ENCODE peak calls at places on chromosome 17, in eight cellular contexts. One of them, this sample, is unnamed.
A peak's percentile ranks its signal among the peaks of the same experiment; 100 is the strongest.

GRCh38 chr17:33750943-33751701 is 458.0 kb upstream of the ASIC2 start:
- DNase-seq in HepG2: peak; percentile 15
- DNase-seq in HCT116: peak; percentile 7
- DNase-seq in Panc1: peak; percentile 39
- DNase-seq in SK-N-SH: peak; percentile 74
- DNase-seq in GM23338: peak; percentile 93
- DNase-seq in A549: peak; percentile 32
- DNase-seq in HL-60: no peak
- DNase-seq in this sample: peak; percentile 51

GRCh38 chr17:57456622-57457021 is 200.3 kb downstream of the MSI2 start:
- DNase-seq in HepG2: no peak
- DNase-seq in HCT116: no peak
- DNase-seq in Panc1: no peak
- DNase-seq in SK-N-SH: no peak
- DNase-seq in GM23338: no peak
- DNase-seq in A549: no peak
- DNase-seq in HL-60: no peak
- DNase-seq in this sample: no peak

GRCh38 chr17:70076189-70076588 is 1.2 kb downstream of the KCNJ16 start:
- DNase-seq in HepG2: no peak
- DNase-seq in HCT116: no peak
- DNase-seq in Panc1: no peak
- DNase-seq in SK-N-SH: no peak
- DNase-seq in GM23338: no peak
- DNase-seq in A549: no peak
- DNase-seq in HL-60: no peak
- DNase-seq in this sample: no peak

GRCh38 chr17:83189673-83190385 is 110.4 kb downstream of the METRNL start:
- DNase-seq in HepG2: peak; percentile 60
- DNase-seq in HCT116: no peak
- DNase-seq in Panc1: no peak
- DNase-seq in SK-N-SH: no peak
- DNase-seq in GM23338: no peak
- DNase-seq in A549: no peak
- DNase-seq in HL-60: no peak
- DNase-seq in this sample: no peak

GRCh38 chr17:16440814-16441629 is 25.7 kb downstream of the TRPV2 start:
- DNase-seq in HepG2: no peak
- DNase-seq in HCT116: no peak
- DNase-seq in Panc1: no peak
- DNase-seq in SK-N-SH: no peak
- DNase-seq in GM23338: no peak
- DNase-seq in A549: no peak
- DNase-seq in HL-60: no peak
- DNase-seq in this sample: no peak

GRCh38 chr17:44314524-44314868 is 6.1 kb downstream of the RUNDC3A start:
- DNase-seq in HepG2: no peak
- DNase-seq in HCT116: no peak
- DNase-seq in Panc1: no peak
- DNase-seq in SK-N-SH: peak; percentile 31
- DNase-seq in GM23338: no peak
- DNase-seq in A549: no peak
- DNase-seq in HL-60: no peak
- DNase-seq in this sample: peak; percentile 6

GRCh38 chr17:48444531-48445247 is 14.7 kb upstream of the SKAP1 start:
- DNase-seq in HepG2: no peak
- DNase-seq in HCT116: no peak
- DNase-seq in Panc1: no peak
- DNase-seq in SK-N-SH: no peak
- DNase-seq in GM23338: peak; percentile 28
- DNase-seq in A549: no peak
- DNase-seq in HL-60: peak; percentile 12
- DNase-seq in this sample: no peak

GRCh38 chr17:27939489-27940465 is 46.6 kb upstream of the LYRM9 start:
- DNase-seq in HepG2: no peak
- DNase-seq in HCT116: no peak
- DNase-seq in Panc1: no peak
- DNase-seq in SK-N-SH: no peak
- DNase-seq in GM23338: no peak
- DNase-seq in A549: no peak
- DNase-seq in HL-60: no peak
- DNase-seq in this sample: no peak

GRCh38 chr17:80126449-80126715 is 20.5 kb downstream of the EIF4A3 start:
- DNase-seq in HepG2: no peak
- DNase-seq in HCT116: no peak
- DNase-seq in Panc1: no peak
- DNase-seq in SK-N-SH: no peak
- DNase-seq in GM23338: no peak
- DNase-seq in A549: no peak
- DNase-seq in HL-60: no peak
- DNase-seq in this sample: no peak

GRCh38 chr17:69857412-69857835 is 217.6 kb upstream of the KCNJ16 start:
- DNase-seq in HepG2: no peak
- DNase-seq in HCT116: peak; percentile 8
- DNase-seq in Panc1: peak; percentile 38
- DNase-seq in SK-N-SH: no peak
- DNase-seq in GM23338: no peak
- DNase-seq in A549: no peak
- DNase-seq in HL-60: no peak
- DNase-seq in this sample: peak; percentile 79

GRCh38 chr17:36722121-36722902 is 120.9 kb downstream of the MRM1 start:
- DNase-seq in HepG2: no peak
- DNase-seq in HCT116: no peak
- DNase-seq in Panc1: no peak
- DNase-seq in SK-N-SH: no peak
- DNase-seq in GM23338: peak; percentile 64
- DNase-seq in A549: no peak
- DNase-seq in HL-60: no peak
- DNase-seq in this sample: peak; percentile 98

GRCh38 chr17:164536-165235 is 16.8 kb downstream of the DOC2B start:
- DNase-seq in HepG2: peak; percentile 40
- DNase-seq in HCT116: no peak
- DNase-seq in Panc1: peak; percentile 10
- DNase-seq in SK-N-SH: peak; percentile 88
- DNase-seq in GM23338: peak; percentile 68
- DNase-seq in A549: peak; percentile 61
- DNase-seq in HL-60: no peak
- DNase-seq in this sample: peak; percentile 26

GRCh38 chr17:61662771-61663170 is 71.8 kb upstream of the NACA2 start:
- DNase-seq in HepG2: no peak
- DNase-seq in HCT116: no peak
- DNase-seq in Panc1: no peak
- DNase-seq in SK-N-SH: no peak
- DNase-seq in GM23338: no peak
- DNase-seq in A549: no peak
- DNase-seq in HL-60: no peak
- DNase-seq in this sample: no peak

GRCh38 chr17:74216505-74216904 is 3.1 kb downstream of the TTYH2 start:
- DNase-seq in HepG2: no peak
- DNase-seq in HCT116: no peak
- DNase-seq in Panc1: no peak
- DNase-seq in SK-N-SH: no peak
- DNase-seq in GM23338: no peak
- DNase-seq in A549: no peak
- DNase-seq in HL-60: no peak
- DNase-seq in this sample: no peak

GRCh38 chr17:74213897-74214386 is 571 bp downstream of the TTYH2 start:
- DNase-seq in HepG2: no peak
- DNase-seq in HCT116: no peak
- DNase-seq in Panc1: no peak
- DNase-seq in SK-N-SH: no peak
- DNase-seq in GM23338: peak; percentile 44
- DNase-seq in A549: no peak
- DNase-seq in HL-60: no peak
- DNase-seq in this sample: no peak

GRCh38 chr17:74217036-74217725 is 3.8 kb downstream of the TTYH2 start:
- DNase-seq in HepG2: no peak
- DNase-seq in HCT116: no peak
- DNase-seq in Panc1: no peak
- DNase-seq in SK-N-SH: no peak
- DNase-seq in GM23338: no peak
- DNase-seq in A549: no peak
- DNase-seq in HL-60: no peak
- DNase-seq in this sample: no peak

GRCh38 chr17:74214642-74215331 is 1.4 kb downstream of the TTYH2 start:
- DNase-seq in HepG2: no peak
- DNase-seq in HCT116: no peak
- DNase-seq in Panc1: no peak
- DNase-seq in SK-N-SH: no peak
- DNase-seq in GM23338: no peak
- DNase-seq in A549: no peak
- DNase-seq in HL-60: no peak
- DNase-seq in this sample: no peak

DNA sequence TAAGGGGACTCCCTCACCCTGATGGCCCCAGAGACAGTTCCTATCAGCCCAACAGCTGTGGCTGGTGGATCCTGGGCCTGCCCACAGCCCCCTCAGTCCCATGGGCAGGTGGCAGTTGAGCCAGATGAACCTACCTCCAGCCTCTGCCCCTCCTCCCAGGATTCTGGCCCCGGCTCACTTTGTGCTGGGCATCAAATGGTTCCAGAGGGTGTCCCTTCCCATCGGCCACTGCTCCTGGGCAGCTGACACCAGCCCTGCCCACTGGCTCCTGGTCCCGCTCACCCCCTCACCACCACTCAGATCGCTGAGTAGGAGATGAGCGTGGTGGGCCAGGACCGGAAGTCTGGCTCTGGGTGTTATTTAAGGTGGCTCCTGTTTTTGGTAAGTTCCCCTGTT is 2.0 kb downstream of the TTYH2 start:
- DNase-seq in HepG2: no peak
- DNase-seq in HCT116: no peak
- DNase-seq in Panc1: no peak
- DNase-seq in SK-N-SH: no peak
- DNase-seq in GM23338: no peak
- DNase-seq in A549: no peak
- DNase-seq in HL-60: no peak
- DNase-seq in this sample: no peak
- TF ChIP-seq REST in HepG2: no peak
- TF ChIP-seq REST in HCT116: no peak
- TF ChIP-seq REST in Panc1: no peak
- TF ChIP-seq REST in SK-N-SH: no peak
- TF ChIP-seq REST in GM23338: no peak
- TF ChIP-seq REST in A549: no peak
- TF ChIP-seq REST in HL-60: no peak
- TF ChIP-seq REST in this sample: no peak

GRCh38 chr17:31294231-31294630 is 2.8 kb downstream of the OMG start:
- DNase-seq in HepG2: no peak
- DNase-seq in HCT116: no peak
- DNase-seq in Panc1: no peak
- DNase-seq in SK-N-SH: no peak
- DNase-seq in GM23338: no peak
- DNase-seq in A549: no peak
- DNase-seq in HL-60: no peak
- DNase-seq in this sample: no peak
- TF ChIP-seq REST in HepG2: no peak
- TF ChIP-seq REST in HCT116: no peak
- TF ChIP-seq REST in Panc1: no peak
- TF ChIP-seq REST in SK-N-SH: no peak
- TF ChIP-seq REST in GM23338: no peak
- TF ChIP-seq REST in A549: no peak
- TF ChIP-seq REST in HL-60: no peak
- TF ChIP-seq REST in this sample: no peak

GRCh38 chr17:41629316-41629715 is 4.9 kb upstream of the KRT17 start:
- DNase-seq in HepG2: no peak
- DNase-seq in HCT116: no peak
- DNase-seq in Panc1: no peak
- DNase-seq in SK-N-SH: no peak
- DNase-seq in GM23338: no peak
- DNase-seq in A549: no peak
- DNase-seq in HL-60: no peak
- DNase-seq in this sample: no peak

GRCh38 chr17:41631025-41631889 is 6.9 kb upstream of the KRT17 start:
- DNase-seq in HepG2: no peak
- DNase-seq in HCT116: no peak
- DNase-seq in Panc1: no peak
- DNase-seq in SK-N-SH: no peak
- DNase-seq in GM23338: no peak
- DNase-seq in A549: no peak
- DNase-seq in HL-60: no peak
- DNase-seq in this sample: no peak

GRCh38 chr17:41632482-41633105 is 8.2 kb upstream of the KRT17 start:
- DNase-seq in HepG2: no peak
- DNase-seq in HCT116: no peak
- DNase-seq in Panc1: no peak
- DNase-seq in SK-N-SH: no peak
- DNase-seq in GM23338: no peak
- DNase-seq in A549: no peak
- DNase-seq in HL-60: no peak
- DNase-seq in this sample: no peak

GRCh38 chr17:41631890-41632269 is 7.5 kb upstream of the KRT17 start:
- DNase-seq in HepG2: no peak
- DNase-seq in HCT116: no peak
- DNase-seq in Panc1: no peak
- DNase-seq in SK-N-SH: no peak
- DNase-seq in GM23338: no peak
- DNase-seq in A549: no peak
- DNase-seq in HL-60: no peak
- DNase-seq in this sample: no peak

DNA sequence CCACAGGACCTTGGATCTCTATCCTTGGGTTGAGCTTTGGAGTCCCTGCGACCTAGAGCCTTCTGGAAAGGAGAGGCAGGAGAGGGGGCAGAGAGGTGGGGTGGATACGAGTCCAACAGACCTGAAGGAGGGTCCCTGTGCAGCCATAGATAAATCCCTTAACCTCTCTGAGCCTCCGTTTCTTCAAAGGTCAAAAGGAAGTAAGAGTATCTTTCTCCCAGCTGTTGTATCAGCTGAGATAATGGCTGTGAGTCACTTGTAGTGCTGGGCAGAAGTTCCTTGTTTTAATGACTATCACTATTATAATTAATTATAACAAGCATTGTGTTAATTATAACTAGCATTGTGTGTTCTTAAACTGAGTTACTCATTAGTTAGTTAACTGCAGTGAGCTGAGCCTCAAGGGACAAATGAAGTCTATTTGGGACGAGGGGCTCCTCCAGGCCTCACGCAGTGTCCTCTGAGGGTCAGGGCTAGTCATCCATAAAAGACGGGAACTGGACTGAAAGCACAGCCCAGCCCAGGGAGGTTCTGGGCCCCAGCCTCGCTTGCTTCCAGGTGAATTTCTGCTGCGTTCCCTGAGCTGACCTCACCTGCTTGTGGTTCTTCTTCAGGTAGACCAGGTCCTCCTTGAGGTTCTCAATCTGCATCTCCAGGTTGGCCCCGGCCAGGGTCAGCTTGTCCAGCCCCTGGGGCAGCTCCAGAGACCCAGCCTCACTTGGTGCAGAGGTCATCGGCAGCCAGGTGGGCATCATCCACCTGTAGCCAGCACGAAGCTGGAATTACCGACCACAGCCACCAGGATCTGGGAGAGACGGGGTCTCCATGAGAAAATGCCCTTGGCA is 5.7 kb upstream of the KRT17 start:
- DNase-seq in HepG2: no peak
- DNase-seq in HCT116: no peak
- DNase-seq in Panc1: no peak
- DNase-seq in SK-N-SH: no peak
- DNase-seq in GM23338: no peak
- DNase-seq in A549: no peak
- DNase-seq in HL-60: no peak
- DNase-seq in this sample: no peak
- TF ChIP-seq REST in HepG2: no peak
- TF ChIP-seq REST in HCT116: no peak
- TF ChIP-seq REST in Panc1: no peak
- TF ChIP-seq REST in SK-N-SH: no peak
- TF ChIP-seq REST in GM23338: no peak
- TF ChIP-seq REST in A549: no peak
- TF ChIP-seq REST in HL-60: no peak
- TF ChIP-seq REST in this sample: no peak

GRCh38 chr17:79033741-79034501 is 10.0 kb downstream of the C1QTNF1 start:
- DNase-seq in HepG2: no peak
- DNase-seq in HCT116: no peak
- DNase-seq in Panc1: no peak
- DNase-seq in SK-N-SH: peak; percentile 52
- DNase-seq in GM23338: no peak
- DNase-seq in A549: no peak
- DNase-seq in HL-60: no peak
- DNase-seq in this sample: no peak
- TF ChIP-seq REST in HepG2: no peak
- TF ChIP-seq REST in HCT116: no peak
- TF ChIP-seq REST in Panc1: no peak
- TF ChIP-seq REST in SK-N-SH: no peak
- TF ChIP-seq REST in GM23338: no peak
- TF ChIP-seq REST in A549: no peak
- TF ChIP-seq REST in HL-60: no peak
- TF ChIP-seq REST in this sample: no peak

This sample was measured in K562.